ENCODE peak calls at places on chromosomes 6 and 20, in ten cellular contexts. One of them, this sample, is unnamed.
A peak's percentile ranks its signal among the peaks of the same experiment; 100 is the strongest.

GRCh38 chr20:9068232-9068781 is 580 bp upstream of the PLCB4 start:
- DNase-seq in Calu3: peak; percentile 54
- DNase-seq in GM13976: no peak
- DNase-seq in SW 1271: no peak
- DNase-seq in AG08395: peak; percentile 62
- DNase-seq in left lung: no peak
- DNase-seq in Right ventricle myocardium superior: peak; percentile 70
- DNase-seq in activated CD8-positive, alpha-beta T cell treated with anti-CD3 and anti-CD28 coated beads for 36 hours: no peak
- DNase-seq in ACHN: no peak
- DNase-seq in neural crest cell: peak; percentile 67
- DNase-seq in this sample: no peak

GRCh38 chr20:910840-911770 is 5.0 kb downstream of the ANGPT4 start:
- DNase-seq in AG08395: peak; percentile 39
- DNase-seq in activated CD8-positive, alpha-beta T cell treated with anti-CD3 and anti-CD28 coated beads for 36 hours: peak; percentile 12
- DNase-seq in left lung: no peak
- DNase-seq in GM13976: no peak
- DNase-seq in ACHN: no peak
- DNase-seq in Calu3: no peak
- DNase-seq in SW 1271: no peak
- DNase-seq in Right ventricle myocardium superior: no peak
- DNase-seq in neural crest cell: no peak
- DNase-seq in this sample: no peak

GRCh38 chr20:51696304-51697118 is 71.7 kb downstream of the ATP9A start:
- DNase-seq in left lung: no peak
- DNase-seq in GM13976: no peak
- DNase-seq in activated CD8-positive, alpha-beta T cell treated with anti-CD3 and anti-CD28 coated beads for 36 hours: no peak
- DNase-seq in ACHN: no peak
- DNase-seq in Right ventricle myocardium superior: no peak
- DNase-seq in AG08395: no peak
- DNase-seq in neural crest cell: no peak
- DNase-seq in SW 1271: no peak
- DNase-seq in Calu3: no peak
- DNase-seq in this sample: peak; percentile 32

GRCh38 chr6:100456178-100456880 is 8.4 kb downstream of the SIM1 start:
- DNase-seq in GM13976: peak; percentile 14
- DNase-seq in activated CD8-positive, alpha-beta T cell treated with anti-CD3 and anti-CD28 coated beads for 36 hours: no peak
- DNase-seq in neural crest cell: no peak
- DNase-seq in Right ventricle myocardium superior: no peak
- DNase-seq in AG08395: no peak
- DNase-seq in SW 1271: no peak
- DNase-seq in ACHN: no peak
- DNase-seq in left lung: no peak
- DNase-seq in Calu3: peak; percentile 26
- DNase-seq in this sample: peak; percentile 79

GRCh38 chr6:7145269-7146078 is 37.7 kb downstream of the RREB1 start:
- DNase-seq in Right ventricle myocardium superior: no peak
- DNase-seq in left lung: no peak
- DNase-seq in neural crest cell: no peak
- DNase-seq in SW 1271: no peak
- DNase-seq in AG08395: no peak
- DNase-seq in ACHN: no peak
- DNase-seq in activated CD8-positive, alpha-beta T cell treated with anti-CD3 and anti-CD28 coated beads for 36 hours: no peak
- DNase-seq in Calu3: peak; percentile 53
- DNase-seq in GM13976: no peak
- DNase-seq in this sample: no peak

GRCh38 chr20:57167971-57168693 is 98.3 kb downstream of the BMP7 start:
- DNase-seq in neural crest cell: no peak
- DNase-seq in GM13976: no peak
- DNase-seq in AG08395: peak; percentile 45
- DNase-seq in left lung: no peak
- DNase-seq in activated CD8-positive, alpha-beta T cell treated with anti-CD3 and anti-CD28 coated beads for 36 hours: no peak
- DNase-seq in Calu3: no peak
- DNase-seq in SW 1271: no peak
- DNase-seq in Right ventricle myocardium superior: peak; percentile 64
- DNase-seq in ACHN: no peak
- DNase-seq in this sample: peak; percentile 35

GRCh38 chr6:143222758-143223334 is 162.2 kb downstream of the AIG1 start:
- DNase-seq in SW 1271: no peak
- DNase-seq in activated CD8-positive, alpha-beta T cell treated with anti-CD3 and anti-CD28 coated beads for 36 hours: no peak
- DNase-seq in neural crest cell: no peak
- DNase-seq in GM13976: no peak
- DNase-seq in Calu3: no peak
- DNase-seq in AG08395: no peak
- DNase-seq in Right ventricle myocardium superior: no peak
- DNase-seq in left lung: no peak
- DNase-seq in ACHN: no peak
- DNase-seq in this sample: no peak

GRCh38 chr6:155333414-155333813 is 19.1 kb upstream of the TFB1M start:
- DNase-seq in neural crest cell: no peak
- DNase-seq in Calu3: no peak
- DNase-seq in activated CD8-positive, alpha-beta T cell treated with anti-CD3 and anti-CD28 coated beads for 36 hours: peak; percentile 52
- DNase-seq in left lung: no peak
- DNase-seq in AG08395: no peak
- DNase-seq in ACHN: no peak
- DNase-seq in Right ventricle myocardium superior: no peak
- DNase-seq in GM13976: peak; percentile 29
- DNase-seq in SW 1271: no peak
- DNase-seq in this sample: no peak